ENCODE peak calls at places on chromosomes 16 and 17, in four cellular contexts. G is SK-N-SH, H is HepG2, X is K562. R is an unnamed sample.
A peak's percentile ranks its signal among the peaks of the same experiment; 100 is the strongest.

GRCh38 chr17:58501451-58501850 is 13.0 kb downstream of the MTMR4 start:
- DNase-seq in G (no peak), H (no peak), X (no peak), R (no peak)

GRCh38 chr16:23595246-23595950 is 718 bp downstream of the NDUFAB1 start:
- DNase-seq in G (peak; percentile 20), H (peak; percentile 61), X (no peak), R (no peak)

GRCh38 chr16:11354733-11355574 is 9.7 kb downstream of the RMI2 start:
- DNase-seq in G (no peak), H (no peak), X (no peak), R (no peak)

GRCh38 chr16:89422905-89423630 is 67.3 kb downstream of the ANKRD11 start:
- DNase-seq in G (no peak), H (peak; percentile 92), X (no peak), R (no peak)

GRCh38 chr17:58325976-58326468 is 2.6 kb downstream of the TSPOAP1 start:
- DNase-seq in G (peak; percentile 33), H (no peak), X (no peak), R (no peak)

GRCh38 chr16:1012135-1012534 is 30.6 kb downstream of the SOX8 start:
- DNase-seq in G (no peak), H (no peak), X (no peak), R (no peak)

GRCh38 chr17:31875081-31875480 is 16.0 kb upstream of the COPRS start:
- DNase-seq in G (no peak), H (no peak), X (no peak), R (no peak)

GRCh38 chr17:47733047-47733413 is at the start of gene TBX21:
- DNase-seq in G (peak; percentile 93), H (peak; percentile 73), X (peak; percentile 84), R (peak; percentile 44)

GRCh38 chr17:36920032-36921000 is 17.0 kb upstream of the LHX1 start:
- DNase-seq in G (no peak), H (no peak), X (peak; percentile 79), R (peak; percentile 43)

GRCh38 chr16:49355923-49356665 is 17.5 kb upstream of the C16orf78 start:
- DNase-seq in G (no peak), H (no peak), X (no peak), R (no peak)

DNA sequence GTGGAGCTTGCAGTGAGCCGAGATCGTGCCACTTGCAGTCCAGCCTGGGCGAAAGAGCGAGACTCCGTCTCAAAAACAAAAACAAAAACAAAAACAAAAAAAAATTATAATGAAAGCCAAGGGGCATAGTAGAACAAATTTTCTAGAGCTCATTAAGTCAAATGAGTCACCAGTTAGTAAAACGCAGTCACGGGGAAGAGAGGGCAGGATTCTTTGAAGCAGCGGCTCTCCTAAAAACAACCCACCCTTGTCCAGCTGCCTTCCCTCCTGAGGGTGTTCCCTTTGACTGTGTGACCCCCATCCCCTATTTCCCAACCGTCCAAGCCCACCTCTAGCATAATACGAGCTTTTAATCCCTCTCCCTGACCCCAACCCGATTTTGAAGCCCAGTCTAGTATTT is 44.1 kb upstream of the STH start:
- DNase-seq in G (no peak), H (no peak), X (no peak), R (no peak)
- TF ChIP-seq ELF1 in G (no peak), H (no peak), X (no peak), R (no peak)

DNA sequence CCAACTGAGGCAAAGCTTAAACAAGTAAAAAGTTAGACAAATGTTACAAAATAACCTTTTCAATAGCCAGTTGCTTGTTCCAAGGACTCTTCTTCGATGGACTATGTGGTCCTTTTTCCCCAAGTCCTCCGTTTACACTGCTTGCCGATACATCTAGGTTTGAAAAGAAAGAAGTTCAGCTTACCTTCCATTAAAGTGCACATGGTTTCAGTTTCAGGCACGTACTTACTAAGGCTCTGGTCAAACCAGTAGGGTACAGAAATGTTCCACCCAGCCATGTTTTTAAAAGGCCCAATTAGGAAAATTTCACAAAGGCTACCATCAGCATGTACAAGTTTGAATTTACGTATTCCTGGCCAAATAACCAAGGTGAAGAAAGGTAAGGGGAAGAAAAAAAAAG is 2.1 kb downstream of the SRSF2 start:
- DNase-seq in G (no peak), H (peak; percentile 54), X (no peak), R (no peak)
- TF ChIP-seq ELF1 in G (no peak), H (no peak), X (no peak), R (no peak)

GRCh38 chr16:35598696-35599332 is 2139.4 kb downstream of the TP53TG3F start:
- DNase-seq in G (no peak), H (no peak), X (no peak), R (peak; percentile 57)
- TF ChIP-seq ELF1 in G (no peak), H (no peak), X (no peak), R (no peak)

GRCh38 chr17:78969865-78970264 is 9.9 kb downstream of the LGALS3BP start:
- DNase-seq in G (peak; percentile 28), H (no peak), X (no peak), R (no peak)
- TF ChIP-seq ELF1 in G (no peak), H (no peak), X (no peak), R (no peak)

GRCh38 chr16:29664133-29664912 is 1.3 kb downstream of the SPN start:
- DNase-seq in G (no peak), H (no peak), X (peak; percentile 74), R (no peak)
- TF ChIP-seq ELF1 in G (no peak), H (no peak), X (no peak), R (no peak)

GRCh38 chr17:77109159-77110005 is 31.4 kb upstream of the SEC14L1 start:
- DNase-seq in G (no peak), H (no peak), X (no peak), R (no peak)

GRCh38 chr17:77110006-77110374 is 30.8 kb upstream of the SEC14L1 start:
- DNase-seq in G (no peak), H (no peak), X (no peak), R (no peak)

GRCh38 chr17:77105706-77106105 is 35.1 kb upstream of the SEC14L1 start:
- DNase-seq in G (no peak), H (no peak), X (peak; percentile 45), R (no peak)

GRCh38 chr17:77107506-77108433 is 33.0 kb upstream of the SEC14L1 start:
- DNase-seq in G (no peak), H (no peak), X (peak; percentile 56), R (no peak)

DNA sequence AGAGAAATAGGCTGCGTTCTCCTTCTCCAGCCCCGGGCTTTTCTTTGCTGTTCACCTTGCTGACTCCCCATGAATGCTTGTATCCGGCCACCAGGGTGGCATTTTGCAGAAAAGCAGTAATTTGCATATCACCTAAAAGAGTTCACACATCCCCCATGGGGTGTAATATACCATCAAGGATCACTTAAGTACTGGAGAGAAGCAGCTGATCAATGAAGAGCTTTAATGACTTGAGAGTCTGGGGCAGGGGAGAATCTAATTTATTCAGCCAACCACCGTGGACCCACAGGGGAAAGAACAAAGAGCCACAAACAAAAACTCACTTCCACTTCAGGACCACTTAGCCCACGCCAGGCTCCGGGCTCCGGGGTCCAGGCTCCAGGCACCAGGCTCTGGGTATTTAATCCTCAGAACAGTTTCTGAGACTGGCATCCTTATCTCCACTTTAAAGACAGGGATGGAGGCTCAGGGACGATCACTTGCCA is 33.9 kb upstream of the SEC14L1 start:
- DNase-seq in G (no peak), H (no peak), X (no peak), R (no peak)
- TF ChIP-seq ELF1 in G (no peak), H (no peak), X (no peak), R (no peak)

DNA sequence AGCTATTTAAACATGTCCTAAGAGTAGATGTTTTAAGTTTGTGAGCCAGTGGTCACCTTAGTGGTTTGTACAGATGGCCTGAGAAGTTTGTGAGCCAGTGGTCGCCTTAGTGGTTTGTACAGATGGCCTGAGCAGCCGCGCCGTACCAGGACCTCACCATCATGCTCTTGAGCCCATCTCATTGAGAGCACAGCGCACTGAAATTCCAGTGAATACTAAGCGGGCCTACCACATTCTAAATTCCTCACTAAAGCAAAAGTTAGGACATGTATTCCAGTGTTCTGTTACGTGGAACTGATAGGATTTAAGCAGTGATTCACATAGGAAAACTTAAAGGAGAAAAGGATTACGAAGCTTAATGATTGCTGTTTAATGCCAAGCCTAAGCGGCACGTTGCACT is 3.9 kb downstream of the USP10 start:
- DNase-seq in G (no peak), H (no peak), X (no peak), R (no peak)
- TF ChIP-seq ELF1 in G (no peak), H (no peak), X (no peak), R (no peak)

GRCh38 chr16:81437860-81438259 is 6.7 kb upstream of the CMIP start:
- DNase-seq in G (no peak), H (no peak), X (no peak), R (no peak)
- TF ChIP-seq ELF1 in G (no peak), H (no peak), X (no peak), R (no peak)

R was measured in HCT116.